ENCODE peak calls at places on chromosomes 11 and 22, in seven cellular contexts. G is chondrocyte, J is B cell, Z is K562, T is AG04450, V is choroid plexus epithelial cell, I is fibroblast of villous mesenchyme. A is an unnamed sample.

GRCh38 chr22:16964366-16964765 is 43.7 kb downstream of the GAB4 start:
- DNase-seq in G (no peak), J (no peak), Z (no peak), T (no peak), V (no peak), I (no peak), A (no peak)

GRCh38 chr22:40238425-40239344 is 61.0 kb downstream of the TNRC6B start:
- DNase-seq in G (no peak), J (no peak), Z (no peak), T (peak; percentile 11), V (peak; percentile 85), I (peak; percentile 72), A (no peak)

GRCh38 chr11:85133636-85134035 is 493.5 kb downstream of the DLG2 start:
- DNase-seq in G (no peak), J (no peak), Z (no peak), T (no peak), V (no peak), I (no peak), A (no peak)

GRCh38 chr11:65662247-65662801 is 392 bp downstream of the RELA start:
- DNase-seq in G (peak; percentile 67), J (no peak), Z (no peak), T (no peak), V (peak; percentile 21), I (peak; percentile 18), A (no peak)

GRCh38 chr11:61747389-61748285 is 4.8 kb upstream of the MYRF start:
- DNase-seq in G (no peak), J (peak; percentile 79), Z (peak; percentile 90), T (no peak), V (peak; percentile 79), I (peak; percentile 58), A (peak; percentile 81)

GRCh38 chr11:19701421-19701820 is 11.2 kb upstream of the NAV2 start:
- DNase-seq in G (no peak), J (no peak), Z (no peak), T (no peak), V (no peak), I (no peak), A (no peak)

GRCh38 chr22:48315415-48316244 is 1512.0 kb downstream of the BRD1 start:
- DNase-seq in G (peak; percentile 90), J (no peak), Z (no peak), T (no peak), V (no peak), I (no peak), A (no peak)

GRCh38 chr11:14499178-14499559 is 442 bp downstream of the COPB1 start:
- DNase-seq in G (no peak), J (no peak), Z (peak; percentile 53), T (no peak), V (peak; percentile 22), I (peak; percentile 37), A (peak; percentile 11)

GRCh38 chr11:70271635-70271953 is 1.1 kb downstream of the PPFIA1 start:
- DNase-seq in G (no peak), J (no peak), Z (no peak), T (no peak), V (no peak), I (no peak), A (no peak)

GRCh38 chr11:70272009-70272408 is 1.5 kb downstream of the PPFIA1 start:
- DNase-seq in G (peak; percentile 30), J (no peak), Z (no peak), T (no peak), V (no peak), I (no peak), A (no peak)

GRCh38 chr11:70268526-70268925 is 2.0 kb upstream of the PPFIA1 start:
- DNase-seq in G (peak; percentile 24), J (no peak), Z (no peak), T (no peak), V (no peak), I (no peak), A (no peak)

GRCh38 chr11:70270104-70270876 is at the start of gene PPFIA1:
- DNase-seq in G (peak; percentile 97), J (peak; percentile 98), Z (peak; percentile 97), T (peak; percentile 72), V (peak; percentile 96), I (peak; percentile 93), A (peak; percentile 95)

DNA sequence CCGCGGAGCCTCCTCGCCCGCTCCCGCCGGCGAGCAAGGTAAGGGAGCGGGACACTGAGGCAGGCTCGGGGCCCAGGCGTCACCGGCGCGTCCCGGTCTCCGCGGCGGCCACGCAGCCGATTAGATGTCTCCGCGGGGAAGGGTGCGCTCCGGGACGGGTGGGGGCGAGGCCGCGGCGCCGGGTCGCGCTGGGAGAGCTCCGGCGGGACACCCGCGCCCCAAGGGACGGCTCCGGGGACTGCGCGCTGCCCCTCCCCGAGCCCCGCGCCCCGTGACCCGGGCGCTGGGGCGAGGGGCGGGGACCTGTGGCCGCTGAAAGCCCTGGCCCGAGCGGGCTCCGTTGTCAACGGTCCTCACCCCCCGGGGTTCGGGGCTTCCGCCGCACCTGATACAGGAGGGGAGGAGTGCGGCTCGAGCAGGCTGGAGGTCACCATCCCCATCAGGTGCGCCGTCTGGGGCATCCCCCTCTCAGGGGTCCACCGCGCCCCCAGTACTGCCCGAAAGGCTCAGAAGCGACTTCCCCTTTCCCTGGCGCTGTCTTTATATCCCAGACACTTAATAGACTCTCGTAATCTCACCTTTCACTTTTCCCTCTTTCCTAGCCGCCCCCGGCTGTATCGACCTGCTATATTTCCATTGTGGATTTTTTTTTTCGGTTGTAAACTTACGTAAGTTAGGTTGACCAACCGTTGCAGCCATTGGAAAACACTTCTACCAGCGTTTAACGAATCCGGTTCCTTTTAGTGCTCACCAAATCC is 566 bp downstream of the PPFIA1 start:
- DNase-seq in G (peak; percentile 90), J (peak; percentile 84), Z (peak; percentile 53), T (peak; percentile 13), V (peak; percentile 58), I (peak; percentile 75), A (peak; percentile 42)
- TF ChIP-seq CTCF in G (peak; percentile 21), J (no peak), Z (peak; percentile 45), T (no peak), V (no peak), I (no peak), A (peak; percentile 34)

DNA sequence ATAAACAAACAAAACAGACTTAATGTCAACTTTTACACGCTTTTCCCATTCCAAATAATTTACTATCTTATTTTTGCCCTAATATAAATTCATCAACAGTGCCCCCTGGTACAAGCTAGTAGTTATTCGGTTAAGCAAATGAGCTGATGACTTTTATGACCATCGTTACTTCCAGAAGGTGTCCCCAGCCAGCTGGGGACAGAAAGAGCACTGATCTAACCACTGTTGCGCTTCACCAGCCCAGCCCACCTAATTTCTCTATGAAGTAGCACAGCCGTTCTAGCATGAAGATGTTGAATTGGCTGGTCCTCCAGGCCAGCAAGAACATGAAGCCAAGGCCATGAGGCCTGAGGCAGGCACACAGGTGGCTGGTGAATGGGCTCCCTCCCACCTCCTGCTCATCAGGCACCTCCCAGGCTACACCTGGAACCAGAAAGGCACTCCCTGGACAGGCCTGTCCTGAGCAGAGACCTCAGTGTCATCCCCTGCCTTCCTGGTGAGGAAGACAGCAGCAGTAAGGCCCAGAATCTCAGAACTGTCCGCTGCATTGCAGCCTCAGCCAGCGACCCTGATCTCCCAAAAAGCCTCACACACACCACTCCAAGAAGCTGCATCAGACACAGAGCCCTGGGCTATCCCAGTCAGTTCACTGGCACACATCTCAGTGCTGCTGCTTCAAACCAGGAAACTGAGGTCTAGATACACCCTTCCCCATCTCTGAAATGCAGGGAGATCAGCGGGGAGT is 12.9 kb downstream of the GNB1L start:
- DNase-seq in G (no peak), J (no peak), Z (no peak), T (no peak), V (no peak), I (no peak), A (no peak)
- TF ChIP-seq CTCF in G (no peak), J (no peak), Z (peak; percentile 48), T (no peak), V (no peak), I (no peak), A (no peak)

GRCh38 chr11:126874276-126874675 is 126.3 kb downstream of the KIRREL3 start:
- DNase-seq in G (no peak), J (no peak), Z (no peak), T (no peak), V (no peak), I (no peak), A (no peak)

GRCh38 chr11:126879516-126879915 is 121.1 kb downstream of the KIRREL3 start:
- DNase-seq in G (no peak), J (no peak), Z (no peak), T (no peak), V (no peak), I (no peak), A (no peak)

GRCh38 chr11:126871792-126872191 is 128.8 kb downstream of the KIRREL3 start:
- DNase-seq in G (no peak), J (no peak), Z (no peak), T (no peak), V (no peak), I (no peak), A (no peak)

GRCh38 chr11:126878892-126879291 is 121.7 kb downstream of the KIRREL3 start:
- DNase-seq in G (no peak), J (no peak), Z (no peak), T (no peak), V (no peak), I (no peak), A (no peak)

DNA sequence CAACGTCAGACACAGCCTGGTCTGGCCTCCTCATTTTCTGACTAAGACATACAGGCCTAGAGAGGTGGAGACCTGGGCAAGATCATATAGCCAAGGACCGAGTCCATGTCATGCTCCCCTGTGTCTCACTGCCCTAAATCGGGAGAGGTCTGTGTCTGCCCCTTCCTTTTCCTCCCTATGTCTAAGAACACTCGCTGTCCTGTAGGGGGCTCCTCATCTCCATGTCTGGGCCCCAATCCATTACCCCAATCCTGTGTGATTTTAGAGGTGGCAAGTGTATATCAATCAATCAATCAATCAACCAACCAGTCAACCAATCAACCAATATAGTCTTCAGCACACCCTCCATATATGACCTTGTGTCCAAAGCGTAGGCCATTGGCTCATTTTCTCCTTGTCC is 125.7 kb downstream of the KIRREL3 start:
- DNase-seq in G (no peak), J (no peak), Z (peak; percentile 13), T (no peak), V (no peak), I (no peak), A (no peak)
- TF ChIP-seq CTCF in G (peak; percentile 9), J (no peak), Z (no peak), T (no peak), V (no peak), I (peak; percentile 19), A (no peak)

GRCh38 chr11:78213526-78214330 is 25.0 kb downstream of the USP35 start:
- DNase-seq in G (no peak), J (no peak), Z (no peak), T (no peak), V (peak; percentile 57), I (no peak), A (no peak)

GRCh38 chr11:78216021-78216420 is 27.3 kb downstream of the USP35 start:
- DNase-seq in G (no peak), J (no peak), Z (no peak), T (no peak), V (no peak), I (no peak), A (no peak)

GRCh38 chr11:78216571-78217287 is 28.0 kb downstream of the USP35 start:
- DNase-seq in G (no peak), J (no peak), Z (peak; percentile 56), T (no peak), V (no peak), I (no peak), A (no peak)

GRCh38 chr11:78212586-78213371 is 24.1 kb downstream of the USP35 start:
- DNase-seq in G (no peak), J (no peak), Z (no peak), T (no peak), V (peak; percentile 78), I (peak; percentile 14), A (no peak)

DNA sequence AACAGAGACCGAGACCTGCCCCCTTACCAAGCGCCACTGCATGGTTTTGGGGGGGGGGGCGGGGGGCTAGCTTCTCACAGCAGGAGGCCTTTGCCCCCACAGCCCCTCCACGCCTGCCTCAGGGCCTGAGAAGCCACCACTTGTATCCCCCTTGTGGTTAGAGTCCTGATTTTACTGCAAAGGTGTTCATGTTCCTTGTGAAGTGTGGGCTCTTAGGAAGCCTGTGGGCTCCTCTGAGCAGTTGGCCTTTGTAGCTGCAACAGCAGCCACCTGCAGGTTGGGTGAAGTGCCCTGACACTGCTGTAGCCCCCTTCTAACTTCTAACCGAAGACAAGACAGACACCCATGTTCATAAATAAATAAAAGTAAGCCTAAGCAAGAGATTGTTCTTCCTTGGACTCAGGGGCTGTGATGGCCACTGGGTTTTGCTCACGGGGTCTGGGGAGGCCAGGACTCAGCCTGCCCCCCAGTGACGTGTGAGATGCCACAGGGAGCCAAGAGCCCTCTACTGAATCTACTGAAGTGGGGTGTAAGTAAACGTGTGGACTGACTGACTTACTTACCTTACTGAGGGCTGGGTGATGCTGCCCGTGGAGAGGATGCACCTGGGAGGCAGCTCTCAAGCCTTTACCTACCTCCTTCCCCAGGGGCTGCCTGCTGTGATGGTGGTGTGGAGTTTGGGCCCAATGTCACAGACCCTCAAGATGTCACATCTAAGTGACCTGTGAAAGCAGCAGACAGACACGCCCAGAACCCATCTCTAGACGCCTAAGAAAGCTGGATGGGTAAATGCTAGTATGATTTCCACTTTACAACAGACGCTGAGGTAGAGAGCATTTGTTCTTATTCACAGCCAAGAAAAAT is 25.8 kb downstream of the USP35 start:
- DNase-seq in G (no peak), J (no peak), Z (no peak), T (no peak), V (no peak), I (no peak), A (no peak)
- TF ChIP-seq CTCF in G (no peak), J (no peak), Z (no peak), T (no peak), V (no peak), I (no peak), A (no peak)